ENCODE peak calls at places on chromosomes 5 and 9, in five cellular contexts. One of them, this sample, is unnamed.

GRCh38 chr5:61933787-61934626 is 372.0 kb upstream of the KIF2A start:
- DNase-seq in CD8-positive, alpha-beta T cell: no peak
- DNase-seq in A549: peak
- DNase-seq in fibroblast of mammary gland: peak
- DNase-seq in heart right ventricle: no peak
- DNase-seq in this sample: no peak

GRCh38 chr5:145350501-145350900 is 484.6 kb downstream of the PRELID2 start:
- DNase-seq in CD8-positive, alpha-beta T cell: no peak
- DNase-seq in A549: no peak
- DNase-seq in fibroblast of mammary gland: peak
- DNase-seq in heart right ventricle: no peak
- DNase-seq in this sample: no peak

GRCh38 chr9:97703437-97704326 is 6.5 kb upstream of the XPA start:
- DNase-seq in CD8-positive, alpha-beta T cell: no peak
- DNase-seq in A549: peak
- DNase-seq in fibroblast of mammary gland: peak
- DNase-seq in heart right ventricle: no peak
- DNase-seq in this sample: peak

GRCh38 chr9:131613921-131614320 is 68.6 kb downstream of the PRRT1B start:
- DNase-seq in CD8-positive, alpha-beta T cell: no peak
- DNase-seq in A549: no peak
- DNase-seq in fibroblast of mammary gland: no peak
- DNase-seq in heart right ventricle: peak
- DNase-seq in this sample: no peak

GRCh38 chr5:5523066-5523505 is 100.6 kb downstream of the ICE1 start:
- DNase-seq in CD8-positive, alpha-beta T cell: no peak
- DNase-seq in A549: no peak
- DNase-seq in fibroblast of mammary gland: no peak
- DNase-seq in heart right ventricle: no peak
- DNase-seq in this sample: peak

GRCh38 chr5:127564002-127564769 is 46.7 kb downstream of the PRRC1 start:
- DNase-seq in CD8-positive, alpha-beta T cell: no peak
- DNase-seq in A549: peak
- DNase-seq in fibroblast of mammary gland: peak
- DNase-seq in heart right ventricle: no peak
- DNase-seq in this sample: peak

GRCh38 chr5:126370796-126371718 is 52.2 kb upstream of the GRAMD2B start:
- DNase-seq in CD8-positive, alpha-beta T cell: no peak
- DNase-seq in A549: peak
- DNase-seq in fibroblast of mammary gland: peak
- DNase-seq in heart right ventricle: no peak
- DNase-seq in this sample: no peak

GRCh38 chr9:113950195-113951031 is 74.3 kb downstream of the ZNF618 start:
- DNase-seq in CD8-positive, alpha-beta T cell: no peak
- DNase-seq in A549: no peak
- DNase-seq in fibroblast of mammary gland: no peak
- DNase-seq in heart right ventricle: no peak
- DNase-seq in this sample: no peak

GRCh38 chr5:113213551-113213971 is 221.2 kb downstream of the TSSK1B start:
- DNase-seq in CD8-positive, alpha-beta T cell: no peak
- DNase-seq in A549: no peak
- DNase-seq in fibroblast of mammary gland: no peak
- DNase-seq in heart right ventricle: no peak
- DNase-seq in this sample: no peak

GRCh38 chr5:1463326-1464095 is 18.3 kb upstream of the SLC6A3 start:
- DNase-seq in CD8-positive, alpha-beta T cell: no peak
- DNase-seq in A549: no peak
- DNase-seq in fibroblast of mammary gland: no peak
- DNase-seq in heart right ventricle: no peak
- DNase-seq in this sample: no peak

GRCh38 chr9:37564931-37565330 is 11.2 kb downstream of the FBXO10 start:
- DNase-seq in CD8-positive, alpha-beta T cell: no peak
- DNase-seq in A549: no peak
- DNase-seq in fibroblast of mammary gland: no peak
- DNase-seq in heart right ventricle: no peak
- DNase-seq in this sample: no peak
- H3K4me3 ChIP-seq in CD8-positive, alpha-beta T cell: no peak
- H3K4me3 ChIP-seq in A549: no peak
- H3K4me3 ChIP-seq in fibroblast of mammary gland: no peak
- H3K4me3 ChIP-seq in heart right ventricle: no peak
- H3K4me3 ChIP-seq in this sample: no peak

GRCh38 chr5:37838152-37838932 is 1.5 kb downstream of the GDNF start:
- DNase-seq in CD8-positive, alpha-beta T cell: no peak
- DNase-seq in A549: peak
- DNase-seq in fibroblast of mammary gland: peak
- DNase-seq in heart right ventricle: no peak
- DNase-seq in this sample: no peak
- H3K4me3 ChIP-seq in CD8-positive, alpha-beta T cell: no peak
- H3K4me3 ChIP-seq in A549: peak
- H3K4me3 ChIP-seq in fibroblast of mammary gland: peak
- H3K4me3 ChIP-seq in heart right ventricle: peak
- H3K4me3 ChIP-seq in this sample: no peak

GRCh38 chr9:4742246-4742645 is 1.2 kb upstream of the AK3 start:
- DNase-seq in CD8-positive, alpha-beta T cell: no peak
- DNase-seq in A549: no peak
- DNase-seq in fibroblast of mammary gland: no peak
- DNase-seq in heart right ventricle: no peak
- DNase-seq in this sample: no peak

GRCh38 chr9:4740623-4741364 is at the start of gene AK3:
- DNase-seq in CD8-positive, alpha-beta T cell: peak
- DNase-seq in A549: peak
- DNase-seq in fibroblast of mammary gland: peak
- DNase-seq in heart right ventricle: peak
- DNase-seq in this sample: peak

GRCh38 chr9:4739587-4740372 is 1.2 kb downstream of the AK3 start:
- DNase-seq in CD8-positive, alpha-beta T cell: no peak
- DNase-seq in A549: no peak
- DNase-seq in fibroblast of mammary gland: peak
- DNase-seq in heart right ventricle: peak
- DNase-seq in this sample: no peak

GRCh38 chr9:4740373-4740622 is 704 bp downstream of the AK3 start:
- DNase-seq in CD8-positive, alpha-beta T cell: no peak
- DNase-seq in A549: no peak
- DNase-seq in fibroblast of mammary gland: peak
- DNase-seq in heart right ventricle: no peak
- DNase-seq in this sample: no peak

DNA sequence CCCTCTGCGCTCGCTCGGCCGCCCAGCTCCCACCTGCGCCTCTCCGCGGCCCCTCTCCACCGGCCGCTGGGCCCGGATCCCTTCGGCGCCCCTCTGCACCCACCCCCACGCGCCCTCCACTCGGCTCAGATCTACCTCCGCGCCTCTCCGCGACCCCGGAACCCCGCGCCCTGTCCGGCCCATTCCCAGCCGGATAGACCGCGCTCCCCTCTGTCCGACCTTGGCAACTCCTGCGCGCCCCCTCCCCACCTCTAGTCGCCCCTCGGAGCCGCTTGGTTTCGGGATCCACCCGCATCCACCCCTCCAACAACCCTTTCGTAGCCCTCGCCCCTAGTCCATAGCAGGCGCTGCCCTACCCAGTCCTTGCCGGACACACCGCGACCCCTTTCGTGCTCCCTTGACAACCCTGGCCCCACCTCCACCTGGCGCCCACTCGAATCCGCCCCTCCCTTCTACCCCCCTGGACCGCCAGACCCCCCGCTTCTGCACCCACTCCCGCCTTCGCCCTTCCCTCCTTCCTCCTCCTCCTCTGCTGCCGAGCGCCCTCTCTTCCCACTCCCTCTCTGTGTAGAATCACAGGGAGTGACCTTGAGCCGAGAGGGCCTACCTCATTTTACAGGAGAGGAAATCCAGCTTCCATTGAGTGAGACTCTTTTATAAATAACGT is 496 bp upstream of the AK3 start:
- DNase-seq in CD8-positive, alpha-beta T cell: no peak
- DNase-seq in A549: peak
- DNase-seq in fibroblast of mammary gland: peak
- DNase-seq in heart right ventricle: peak
- DNase-seq in this sample: peak
- H3K4me3 ChIP-seq in CD8-positive, alpha-beta T cell: peak
- H3K4me3 ChIP-seq in A549: peak
- H3K4me3 ChIP-seq in fibroblast of mammary gland: peak
- H3K4me3 ChIP-seq in heart right ventricle: peak
- H3K4me3 ChIP-seq in this sample: peak

GRCh38 chr5:151238303-151238741 is 14.4 kb upstream of the CCDC69 start:
- DNase-seq in CD8-positive, alpha-beta T cell: peak
- DNase-seq in A549: no peak
- DNase-seq in fibroblast of mammary gland: no peak
- DNase-seq in heart right ventricle: peak
- DNase-seq in this sample: no peak
- H3K4me3 ChIP-seq in CD8-positive, alpha-beta T cell: peak
- H3K4me3 ChIP-seq in A549: no peak
- H3K4me3 ChIP-seq in fibroblast of mammary gland: no peak
- H3K4me3 ChIP-seq in heart right ventricle: peak
- H3K4me3 ChIP-seq in this sample: no peak

DNA sequence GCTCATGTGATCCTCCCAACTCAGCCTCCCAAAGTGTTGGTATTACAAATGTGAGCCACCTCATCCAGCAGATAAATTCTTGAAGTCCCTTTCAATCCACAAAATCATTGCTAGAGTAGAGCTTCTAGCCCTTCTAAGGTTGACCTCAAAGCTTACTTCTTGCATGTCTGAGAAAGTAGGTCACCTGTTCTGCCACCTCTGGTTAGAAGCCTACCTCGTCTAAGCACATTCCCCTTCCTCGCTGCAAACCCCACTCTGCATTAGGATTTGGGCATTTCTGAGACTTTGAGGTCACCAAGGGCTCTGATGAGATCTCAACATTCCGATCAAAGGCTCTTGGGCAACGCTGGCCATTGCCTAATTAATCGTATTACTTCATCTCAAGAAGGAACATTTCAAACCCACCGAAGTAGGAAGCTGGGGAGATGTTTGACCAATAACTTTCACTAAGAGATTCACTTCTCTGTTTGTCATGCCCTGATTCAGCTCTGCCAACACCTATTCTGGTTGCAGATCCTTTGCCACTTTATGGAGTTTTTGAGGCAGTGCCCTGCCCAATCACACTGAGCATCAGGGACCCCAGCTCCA is 8.6 kb downstream of the ADAM19 start:
- DNase-seq in CD8-positive, alpha-beta T cell: no peak
- DNase-seq in A549: no peak
- DNase-seq in fibroblast of mammary gland: no peak
- DNase-seq in heart right ventricle: no peak
- DNase-seq in this sample: peak
- H3K4me3 ChIP-seq in CD8-positive, alpha-beta T cell: no peak
- H3K4me3 ChIP-seq in A549: no peak
- H3K4me3 ChIP-seq in fibroblast of mammary gland: no peak
- H3K4me3 ChIP-seq in heart right ventricle: no peak
- H3K4me3 ChIP-seq in this sample: no peak

GRCh38 chr5:39198080-39198479 is 21.3 kb downstream of the FYB1 start:
- DNase-seq in CD8-positive, alpha-beta T cell: no peak
- DNase-seq in A549: peak
- DNase-seq in fibroblast of mammary gland: no peak
- DNase-seq in heart right ventricle: no peak
- DNase-seq in this sample: no peak
- H3K4me3 ChIP-seq in CD8-positive, alpha-beta T cell: peak
- H3K4me3 ChIP-seq in A549: no peak
- H3K4me3 ChIP-seq in fibroblast of mammary gland: no peak
- H3K4me3 ChIP-seq in heart right ventricle: peak
- H3K4me3 ChIP-seq in this sample: peak

GRCh38 chr5:16666140-16666860 is 49.5 kb upstream of the RETREG1 start:
- DNase-seq in CD8-positive, alpha-beta T cell: peak
- DNase-seq in A549: no peak
- DNase-seq in fibroblast of mammary gland: no peak
- DNase-seq in heart right ventricle: no peak
- DNase-seq in this sample: peak
- H3K4me3 ChIP-seq in CD8-positive, alpha-beta T cell: no peak
- H3K4me3 ChIP-seq in A549: no peak
- H3K4me3 ChIP-seq in fibroblast of mammary gland: no peak
- H3K4me3 ChIP-seq in heart right ventricle: no peak
- H3K4me3 ChIP-seq in this sample: no peak

GRCh38 chr9:136665704-136666363 is 3.1 kb downstream of the EGFL7 start:
- DNase-seq in CD8-positive, alpha-beta T cell: no peak
- DNase-seq in A549: peak
- DNase-seq in fibroblast of mammary gland: no peak
- DNase-seq in heart right ventricle: no peak
- DNase-seq in this sample: no peak
- H3K4me3 ChIP-seq in CD8-positive, alpha-beta T cell: no peak
- H3K4me3 ChIP-seq in A549: peak
- H3K4me3 ChIP-seq in fibroblast of mammary gland: no peak
- H3K4me3 ChIP-seq in heart right ventricle: peak
- H3K4me3 ChIP-seq in this sample: no peak

This sample was measured in CD4-positive, alpha-beta memory T cell.